ENCODE peak calls at places on chromosome 14, in nine cellular contexts. P, N, I, Q, L, D, F, O and S are unnamed samples.

GRCh38 chr14:87990687-87991086 is 2.3 kb downstream of the GALC start:
- DNase-seq in P (no peak), N (no peak), I (no peak), Q (no peak), L (no peak), D (no peak), F (no peak), O (no peak), S (no peak)

GRCh38 chr14:68397371-68397779 is 395.5 kb downstream of the ZFP36L1 start:
- DNase-seq in P (no peak), N (no peak), I (no peak), Q (no peak), L (no peak), D (no peak), F (peak), O (no peak), S (no peak)

GRCh38 chr14:105281354-105282097 is 19.3 kb downstream of the BRF1 start:
- DNase-seq in P (peak), N (peak), I (no peak), Q (peak), L (peak), D (peak), F (no peak), O (peak), S (peak)

GRCh38 chr14:45990252-45990651 is 661.3 kb downstream of the RPL10L start:
- DNase-seq in P (peak), N (no peak), I (no peak), Q (no peak), L (no peak), D (no peak), F (no peak), O (no peak), S (no peak)

GRCh38 chr14:22221508-22221907 is 367.5 kb downstream of the DAD1 start:
- DNase-seq in P (peak), N (peak), I (no peak), Q (peak), L (no peak), D (peak), F (no peak), O (peak), S (no peak)

GRCh38 chr14:21902561-21903199 is 229.1 kb upstream of the OR4E1 start:
- DNase-seq in P (no peak), N (no peak), I (no peak), Q (no peak), L (no peak), D (no peak), F (no peak), O (no peak), S (peak)

GRCh38 chr14:31243860-31244259 is 36.3 kb upstream of the HECTD1 start:
- DNase-seq in P (peak), N (no peak), I (no peak), Q (no peak), L (no peak), D (no peak), F (no peak), O (no peak), S (no peak)

GRCh38 chr14:35853225-35853624 is 27.1 kb downstream of the BRMS1L start:
- DNase-seq in P (no peak), N (no peak), I (no peak), Q (no peak), L (no peak), D (no peak), F (no peak), O (no peak), S (no peak)

GRCh38 chr14:99186956-99187690 is 84.9 kb downstream of the BCL11B start:
- DNase-seq in P (no peak), N (no peak), I (no peak), Q (no peak), L (no peak), D (no peak), F (no peak), O (no peak), S (no peak)

GRCh38 chr14:99189201-99189801 is 82.7 kb downstream of the BCL11B start:
- DNase-seq in P (no peak), N (no peak), I (no peak), Q (no peak), L (no peak), D (no peak), F (peak), O (no peak), S (no peak)

GRCh38 chr14:99187858-99188257 is 84.1 kb downstream of the BCL11B start:
- DNase-seq in P (no peak), N (no peak), I (no peak), Q (no peak), L (no peak), D (no peak), F (no peak), O (no peak), S (no peak)

GRCh38 chr14:99190696-99191662 is 81.0 kb downstream of the BCL11B start:
- DNase-seq in P (no peak), N (no peak), I (no peak), Q (no peak), L (no peak), D (no peak), F (no peak), O (no peak), S (no peak)

GRCh38 chr14:99188721-99189120 is 83.3 kb downstream of the BCL11B start:
- DNase-seq in P (no peak), N (no peak), I (no peak), Q (peak), L (no peak), D (no peak), F (no peak), O (no peak), S (no peak)
- TF ChIP-seq CTCF in P (no peak), N (no peak), I (no peak), Q (peak), L (no peak), D (no peak), F (no peak), O (no peak), S (no peak)

DNA sequence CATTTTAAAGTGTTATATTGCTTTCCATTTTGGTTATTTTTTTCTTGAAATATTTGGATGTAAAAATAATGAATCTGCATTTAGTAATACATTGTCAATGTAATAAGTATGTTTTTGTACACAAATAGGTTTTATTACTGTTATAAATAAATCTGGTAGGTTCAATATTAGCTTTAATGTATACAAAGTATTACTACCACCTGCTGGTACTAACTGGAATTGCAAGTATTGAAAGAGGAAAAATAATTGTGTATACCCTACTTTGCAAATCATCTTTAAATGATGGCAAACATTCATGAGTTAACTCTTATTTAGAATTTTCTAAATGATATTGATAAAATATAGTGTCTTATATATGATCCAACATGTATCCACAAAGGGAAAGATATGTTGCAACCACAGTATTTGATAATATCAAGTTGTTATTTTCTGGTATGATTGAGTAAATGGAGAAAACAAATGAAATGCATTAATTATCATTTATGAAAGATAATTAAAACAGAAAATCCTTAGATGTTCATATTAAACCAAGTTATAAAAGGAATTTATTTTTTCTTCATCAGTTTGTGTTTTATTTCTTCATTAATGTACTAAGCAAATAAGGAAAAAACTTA is 3.2 kb downstream of the OR4K2 start:
- DNase-seq in P (peak), N (no peak), I (no peak), Q (peak), L (no peak), D (no peak), F (no peak), O (no peak), S (no peak)
- TF ChIP-seq CTCF in P (peak), N (peak), I (peak), Q (no peak), L (peak), D (peak), F (peak), O (peak), S (peak)

DNA sequence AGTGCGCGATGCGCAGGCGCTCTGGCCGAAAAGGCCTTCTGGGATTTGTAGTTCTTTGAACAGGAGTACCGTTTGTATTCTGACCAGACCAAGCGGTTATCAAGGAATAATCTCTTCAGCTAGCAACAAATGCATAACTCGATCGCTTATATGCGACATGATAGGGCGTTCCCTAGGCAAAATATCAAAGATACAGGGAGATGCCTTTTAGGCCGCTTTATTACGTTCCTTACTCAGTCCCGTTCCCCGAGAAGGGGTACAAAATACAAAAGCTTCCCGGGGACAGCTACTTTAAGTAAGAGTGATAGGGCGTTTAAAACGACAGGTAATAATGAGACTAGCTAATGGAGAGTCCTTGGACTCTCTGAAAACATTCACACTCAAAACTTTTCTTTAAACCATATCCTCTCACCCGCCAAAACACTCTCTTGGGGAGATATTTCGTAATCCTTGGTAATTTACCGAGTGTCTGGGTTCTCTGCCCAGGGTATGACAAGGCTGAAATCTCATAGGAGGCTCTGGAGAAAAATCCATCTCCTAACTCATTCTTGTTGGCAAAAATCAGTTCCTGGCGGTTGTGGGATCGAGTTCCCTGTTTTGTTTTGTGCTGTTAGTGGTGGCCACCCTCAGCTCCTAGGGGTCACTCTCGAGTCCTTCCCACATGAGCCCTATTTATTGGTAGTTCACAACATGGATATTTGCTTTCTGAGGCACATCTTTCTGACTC is 412 bp upstream of the SNW1 start:
- DNase-seq in P (peak), N (peak), I (no peak), Q (peak), L (peak), D (peak), F (no peak), O (peak), S (peak)
- TF ChIP-seq CTCF in P (peak), N (peak), I (no peak), Q (peak), L (peak), D (peak), F (no peak), O (peak), S (peak)

DNA sequence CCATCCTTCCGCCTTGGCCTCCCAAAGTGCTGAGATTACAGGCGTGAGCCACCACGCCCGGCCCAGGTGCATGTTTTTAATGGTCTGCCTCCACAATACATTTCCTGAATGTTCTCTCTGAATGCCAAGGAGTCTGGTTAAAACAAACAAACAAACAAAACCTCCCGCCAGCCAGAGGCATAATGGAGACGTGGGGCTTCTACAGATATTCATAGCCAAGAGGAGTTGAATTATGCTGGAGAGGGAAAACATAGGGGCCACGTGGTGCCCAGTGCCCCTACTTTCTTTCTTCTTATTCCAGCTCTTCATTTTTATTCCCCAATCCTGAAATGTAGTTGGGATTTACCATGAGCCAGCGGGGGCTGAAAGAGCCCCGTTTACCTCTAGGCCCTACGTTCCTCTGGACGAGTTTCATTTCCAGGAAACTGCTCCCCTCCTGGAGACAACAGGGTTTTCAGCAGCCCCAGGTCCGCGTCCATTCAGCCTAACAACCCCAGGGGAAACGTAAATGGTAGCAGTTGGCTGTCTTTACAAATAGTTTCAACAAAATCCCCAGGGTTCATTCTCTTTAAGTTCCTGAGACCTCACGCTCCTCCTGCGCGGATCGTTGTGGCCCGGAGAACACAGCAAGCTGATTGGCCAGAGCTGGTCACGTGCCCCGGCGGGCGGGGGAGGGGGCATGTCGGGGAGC is 108.5 kb upstream of the ESRRB start:
- DNase-seq in P (no peak), N (peak), I (no peak), Q (no peak), L (no peak), D (peak), F (no peak), O (peak), S (peak)
- TF ChIP-seq CTCF in P (no peak), N (no peak), I (no peak), Q (no peak), L (peak), D (peak), F (no peak), O (peak), S (peak)